ENCODE peak calls at places on chromosomes 2 and 18, in eight cellular contexts. One of them, this sample, is unnamed.

GRCh38 chr18:72456802-72457201 is 87.3 kb downstream of the CBLN2 start:
- DNase-seq in GM23248: no peak
- DNase-seq in bronchial epithelial cell: peak
- DNase-seq in mucosa of descending colon: no peak
- DNase-seq in germinal center: no peak
- DNase-seq in fibroblast of the conjunctiva: no peak
- DNase-seq in AG04450: no peak
- DNase-seq in sciatic nerve: no peak
- DNase-seq in this sample: no peak

GRCh38 chr2:58798787-58799186 is 557.7 kb upstream of the FANCL start:
- DNase-seq in GM23248: no peak
- DNase-seq in bronchial epithelial cell: no peak
- DNase-seq in mucosa of descending colon: no peak
- DNase-seq in germinal center: no peak
- DNase-seq in fibroblast of the conjunctiva: no peak
- DNase-seq in AG04450: no peak
- DNase-seq in sciatic nerve: no peak
- DNase-seq in this sample: no peak

GRCh38 chr2:146964494-146964893 is 880.3 kb upstream of the ACVR2A start:
- DNase-seq in GM23248: no peak
- DNase-seq in bronchial epithelial cell: no peak
- DNase-seq in mucosa of descending colon: no peak
- DNase-seq in germinal center: no peak
- DNase-seq in fibroblast of the conjunctiva: no peak
- DNase-seq in AG04450: no peak
- DNase-seq in sciatic nerve: no peak
- DNase-seq in this sample: no peak

GRCh38 chr18:22623513-22623912 is 205.8 kb upstream of the CTAGE1 start:
- DNase-seq in GM23248: no peak
- DNase-seq in bronchial epithelial cell: no peak
- DNase-seq in mucosa of descending colon: no peak
- DNase-seq in germinal center: no peak
- DNase-seq in fibroblast of the conjunctiva: no peak
- DNase-seq in AG04450: no peak
- DNase-seq in sciatic nerve: no peak
- DNase-seq in this sample: no peak

GRCh38 chr2:100195942-100196341 is 53.6 kb upstream of the AFF3 start:
- DNase-seq in GM23248: no peak
- DNase-seq in bronchial epithelial cell: no peak
- DNase-seq in mucosa of descending colon: no peak
- DNase-seq in germinal center: no peak
- DNase-seq in fibroblast of the conjunctiva: no peak
- DNase-seq in AG04450: no peak
- DNase-seq in sciatic nerve: no peak
- DNase-seq in this sample: no peak

GRCh38 chr18:7452331-7452730 is 114.8 kb upstream of the PTPRM start:
- DNase-seq in GM23248: peak
- DNase-seq in bronchial epithelial cell: peak
- DNase-seq in mucosa of descending colon: peak
- DNase-seq in germinal center: peak
- DNase-seq in fibroblast of the conjunctiva: no peak
- DNase-seq in AG04450: no peak
- DNase-seq in sciatic nerve: no peak
- DNase-seq in this sample: peak

GRCh38 chr2:96225016-96225533 is 16.4 kb upstream of the STARD7 start:
- DNase-seq in GM23248: no peak
- DNase-seq in bronchial epithelial cell: no peak
- DNase-seq in mucosa of descending colon: no peak
- DNase-seq in germinal center: peak
- DNase-seq in fibroblast of the conjunctiva: no peak
- DNase-seq in AG04450: no peak
- DNase-seq in sciatic nerve: no peak
- DNase-seq in this sample: no peak

GRCh38 chr2:220227272-220227920 is 600.0 kb downstream of the SLC4A3 start:
- DNase-seq in GM23248: peak
- DNase-seq in bronchial epithelial cell: no peak
- DNase-seq in mucosa of descending colon: no peak
- DNase-seq in germinal center: no peak
- DNase-seq in fibroblast of the conjunctiva: no peak
- DNase-seq in AG04450: peak
- DNase-seq in sciatic nerve: no peak
- DNase-seq in this sample: peak

GRCh38 chr18:49007663-49008062 is 56.9 kb upstream of the SMAD7 start:
- DNase-seq in GM23248: no peak
- DNase-seq in bronchial epithelial cell: no peak
- DNase-seq in mucosa of descending colon: no peak
- DNase-seq in germinal center: no peak
- DNase-seq in fibroblast of the conjunctiva: no peak
- DNase-seq in AG04450: no peak
- DNase-seq in sciatic nerve: no peak
- DNase-seq in this sample: no peak

This sample was measured in EL.